ENCODE peak calls at places on chromosome 9, in six cellular contexts. J is A549; T is prostate gland; R is mesendoderm; Q is astrocyte; H is effector memory CD4-positive, alpha-beta T cell. S is an unnamed sample. For H3K4me1, the result is how much of the 10 kb centered on the place peaks cover.

GRCh38 chr9:92247296-92247695 is 46.2 kb downstream of the IARS1 start:
- DNase-seq in J (no peak), T (no peak), R (no peak), Q (no peak), H (no peak), S (no peak)

GRCh38 chr9:21854594-21854993 is 52.2 kb downstream of the MTAP start:
- DNase-seq in J (no peak), T (no peak), R (peak), Q (peak), H (no peak), S (no peak)

GRCh38 chr9:18190671-18191374 is 283.1 kb upstream of the ADAMTSL1 start:
- DNase-seq in J (no peak), T (no peak), R (peak), Q (no peak), H (no peak), S (no peak)

GRCh38 chr9:2053883-2054845 is 39.0 kb downstream of the SMARCA2 start:
- DNase-seq in J (no peak), T (no peak), R (no peak), Q (peak), H (peak), S (peak)

GRCh38 chr9:135328485-135329417 is 150.8 kb upstream of the PPP1R26 start:
- DNase-seq in J (no peak), T (no peak), R (no peak), Q (no peak), H (no peak), S (no peak)

GRCh38 chr9:89278997-89279739 is 31.8 kb upstream of the CKS2 start:
- DNase-seq in J (peak), T (no peak), R (peak), Q (peak), H (no peak), S (no peak)

GRCh38 chr9:88007291-88007650 is 32.9 kb upstream of the CDK20 start:
- DNase-seq in J (no peak), T (no peak), R (peak), Q (peak), H (peak), S (no peak)

GRCh38 chr9:130892503-130893249 is 3.9 kb downstream of the QRFP start:
- DNase-seq in J (no peak), T (no peak), R (no peak), Q (no peak), H (no peak), S (no peak)

GRCh38 chr9:2574215-2574614 is 47.4 kb upstream of the VLDLR start:
- DNase-seq in J (peak), T (no peak), R (no peak), Q (no peak), H (no peak), S (no peak)

GRCh38 chr9:133056533-133056932 is 5.2 kb upstream of the CEL start:
- DNase-seq in J (no peak), T (no peak), R (no peak), Q (no peak), H (no peak), S (no peak)

GRCh38 chr9:27053369-27054057 is 48.0 kb upstream of the LRRC19 start:
- DNase-seq in J (peak), T (no peak), R (no peak), Q (peak), H (no peak), S (no peak)

GRCh38 chr9:92489209-92489608 is 6.9 kb upstream of the ASPN start:
- DNase-seq in J (no peak), T (no peak), R (no peak), Q (peak), H (no peak), S (no peak)

GRCh38 chr9:128145951-128146351 is 3.3 kb upstream of the LCN2 start:
- DNase-seq in J (no peak), T (no peak), R (no peak), Q (no peak), H (no peak), S (no peak)

GRCh38 chr9:21552244-21552825 is 70.2 kb upstream of the IFNE start:
- DNase-seq in J (no peak), T (no peak), R (peak), Q (no peak), H (no peak), S (no peak)

GRCh38 chr9:28120241-28121025 is 547.2 kb upstream of the C9orf72 start:
- DNase-seq in J (no peak), T (no peak), R (no peak), Q (no peak), H (no peak), S (no peak)

GRCh38 chr9:93427655-93428379 is 23.7 kb upstream of the FAM120A start:
- DNase-seq in J (no peak), T (no peak), R (peak), Q (no peak), H (no peak), S (no peak)

GRCh38 chr9:101495810-101496209 is 37.8 kb upstream of the RNF20 start:
- DNase-seq in J (no peak), T (no peak), R (no peak), Q (peak), H (no peak), S (no peak)

GRCh38 chr9:129081388-129081889 is 528 bp downstream of the DOLPP1 start:
- DNase-seq in J (no peak), T (no peak), R (no peak), Q (no peak), H (no peak), S (no peak)

GRCh38 chr9:105198763-105199339 is 45.6 kb upstream of the SLC44A1 start:
- DNase-seq in J (no peak), T (no peak), R (no peak), Q (no peak), H (no peak), S (no peak)

GRCh38 chr9:12538842-12539584 is 154.2 kb upstream of the TYRP1 start:
- DNase-seq in J (no peak), T (no peak), R (no peak), Q (no peak), H (no peak), S (no peak)

GRCh38 chr9:36193049-36193448 is 2.3 kb downstream of the CLTA start:
- DNase-seq in J (no peak), T (no peak), R (no peak), Q (no peak), H (no peak), S (no peak)

GRCh38 chr9:133943781-133944745 is 48.1 kb downstream of the VAV2 start:
- DNase-seq in J (no peak), T (no peak), R (no peak), Q (peak), H (no peak), S (peak)

GRCh38 chr9:19379697-19380046 is 364 bp downstream of the RPS6 start:
- DNase-seq in J (no peak), T (no peak), R (no peak), Q (no peak), H (peak), S (peak)

GRCh38 chr9:17587113-17587512 is 8.2 kb downstream of the SH3GL2 start:
- DNase-seq in J (no peak), T (no peak), R (peak), Q (no peak), H (no peak), S (no peak)

GRCh38 chr9:24881361-24881760 is 335.7 kb upstream of the IZUMO3 start:
- DNase-seq in J (no peak), T (no peak), R (no peak), Q (no peak), H (no peak), S (no peak)

GRCh38 chr9:79912641-79913040 is 340.9 kb downstream of the TLE4 start:
- DNase-seq in J (no peak), T (no peak), R (no peak), Q (peak), H (no peak), S (no peak)

GRCh38 chr9:129434187-129434586 is 186.7 kb downstream of the C9orf50 start:
- DNase-seq in J (no peak), T (no peak), R (no peak), Q (no peak), H (no peak), S (no peak)

GRCh38 chr9:129627556-129628492 is 1.9 kb downstream of the NTMT1 start:
- DNase-seq in J (no peak), T (no peak), R (no peak), Q (peak), H (no peak), S (no peak)

GRCh38 chr9:81031422-81032029 is 657.8 kb downstream of the TLE1 start:
- DNase-seq in J (no peak), T (no peak), R (peak), Q (peak), H (no peak), S (no peak)

GRCh38 chr9:34518110-34518616 is 4.6 kb downstream of the ENHO start:
- DNase-seq in J (no peak), T (no peak), R (no peak), Q (no peak), H (no peak), S (no peak)

GRCh38 chr9:33877727-33878489 is 60.9 kb downstream of the UBE2R2 start:
- DNase-seq in J (no peak), T (no peak), R (no peak), Q (no peak), H (no peak), S (no peak)

GRCh38 chr9:108786322-108786721 is 69.5 kb downstream of the ACTL7B start:
- DNase-seq in J (no peak), T (no peak), R (no peak), Q (no peak), H (no peak), S (no peak)

GRCh38 chr9:133449760-133450159 is 10.0 kb upstream of the CACFD1 start:
- DNase-seq in J (peak), T (peak), R (no peak), Q (peak), H (no peak), S (no peak)

GRCh38 chr9:134558124-134558805 is 83.3 kb upstream of the COL5A1 start:
- DNase-seq in J (no peak), T (no peak), R (no peak), Q (no peak), H (no peak), S (no peak)

GRCh38 chr9:136088939-136089696 is 6.0 kb downstream of the NACC2 start:
- DNase-seq in J (no peak), T (no peak), R (no peak), Q (no peak), H (no peak), S (no peak)

GRCh38 chr9:122180633-122181032 is 20.9 kb downstream of the MORN5 start:
- DNase-seq in J (peak), T (no peak), R (no peak), Q (peak), H (no peak), S (no peak)

GRCh38 chr9:130446111-130446861 is 1.5 kb downstream of the ASS1 start:
- DNase-seq in J (no peak), T (peak), R (peak), Q (peak), H (no peak), S (no peak)

DNA sequence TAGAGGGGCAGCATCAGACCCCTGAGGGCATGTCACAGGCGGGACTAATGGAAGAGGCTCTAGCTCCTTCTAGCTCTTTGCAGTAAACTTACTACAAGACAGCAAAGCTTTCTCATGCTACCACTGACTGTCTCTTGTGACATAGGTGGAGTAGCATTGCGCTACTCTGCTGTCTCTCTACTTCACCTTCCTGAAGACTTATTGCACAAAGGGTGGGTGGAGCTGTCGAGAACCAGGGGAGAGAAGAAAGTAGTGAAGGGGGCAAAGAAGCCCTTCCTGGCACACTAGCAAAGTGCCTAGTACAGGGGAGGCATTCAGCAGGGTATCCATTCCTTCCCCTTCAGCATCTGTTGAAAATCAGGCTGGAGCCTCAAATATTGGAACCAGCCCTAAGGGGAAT is 36.1 kb upstream of the NEK6 start:
- DNase-seq in J (no peak), T (no peak), R (no peak), Q (no peak), H (no peak), S (no peak)
- H3K4me1 ChIP-seq in J (under half), T (under half), R (under half), Q (under half), H (under half), S (under half)

DNA sequence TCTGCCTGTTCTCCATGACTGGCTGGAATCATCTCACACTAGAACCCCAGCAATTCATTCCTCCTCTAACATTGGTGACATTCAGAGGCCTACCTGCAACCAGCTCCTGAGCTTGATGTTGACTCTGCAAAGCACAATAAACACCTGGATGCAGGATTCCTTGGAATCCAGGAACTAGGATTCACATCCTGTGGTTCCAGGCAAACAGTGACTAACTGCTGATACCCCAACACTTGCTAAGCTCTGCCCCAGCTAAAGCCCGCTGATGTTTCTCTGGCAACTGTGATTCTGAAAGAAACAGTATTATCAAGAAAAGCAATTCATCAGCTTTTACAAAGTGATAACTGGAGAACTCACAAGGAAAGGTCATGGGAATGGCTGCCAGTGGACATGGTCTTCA is 29.2 kb downstream of the SUSD1 start:
- DNase-seq in J (peak), T (no peak), R (peak), Q (peak), H (no peak), S (no peak)
- H3K4me3 ChIP-seq in J (no peak), T (no peak), R (no peak), Q (no peak), H (no peak), S (no peak)

GRCh38 chr9:137303893-137304382 is 1.9 kb upstream of the NRARP start:
- DNase-seq in J (no peak), T (no peak), R (no peak), Q (no peak), H (no peak), S (no peak)

GRCh38 chr9:137303031-137303892 is 1.2 kb upstream of the NRARP start:
- DNase-seq in J (no peak), T (peak), R (no peak), Q (no peak), H (no peak), S (no peak)

GRCh38 chr9:137300607-137301085 is 1.4 kb downstream of the NRARP start:
- DNase-seq in J (peak), T (peak), R (peak), Q (no peak), H (no peak), S (no peak)

GRCh38 chr9:137301086-137301947 is 754 bp downstream of the NRARP start:
- DNase-seq in J (peak), T (peak), R (peak), Q (peak), H (no peak), S (no peak)

DNA sequence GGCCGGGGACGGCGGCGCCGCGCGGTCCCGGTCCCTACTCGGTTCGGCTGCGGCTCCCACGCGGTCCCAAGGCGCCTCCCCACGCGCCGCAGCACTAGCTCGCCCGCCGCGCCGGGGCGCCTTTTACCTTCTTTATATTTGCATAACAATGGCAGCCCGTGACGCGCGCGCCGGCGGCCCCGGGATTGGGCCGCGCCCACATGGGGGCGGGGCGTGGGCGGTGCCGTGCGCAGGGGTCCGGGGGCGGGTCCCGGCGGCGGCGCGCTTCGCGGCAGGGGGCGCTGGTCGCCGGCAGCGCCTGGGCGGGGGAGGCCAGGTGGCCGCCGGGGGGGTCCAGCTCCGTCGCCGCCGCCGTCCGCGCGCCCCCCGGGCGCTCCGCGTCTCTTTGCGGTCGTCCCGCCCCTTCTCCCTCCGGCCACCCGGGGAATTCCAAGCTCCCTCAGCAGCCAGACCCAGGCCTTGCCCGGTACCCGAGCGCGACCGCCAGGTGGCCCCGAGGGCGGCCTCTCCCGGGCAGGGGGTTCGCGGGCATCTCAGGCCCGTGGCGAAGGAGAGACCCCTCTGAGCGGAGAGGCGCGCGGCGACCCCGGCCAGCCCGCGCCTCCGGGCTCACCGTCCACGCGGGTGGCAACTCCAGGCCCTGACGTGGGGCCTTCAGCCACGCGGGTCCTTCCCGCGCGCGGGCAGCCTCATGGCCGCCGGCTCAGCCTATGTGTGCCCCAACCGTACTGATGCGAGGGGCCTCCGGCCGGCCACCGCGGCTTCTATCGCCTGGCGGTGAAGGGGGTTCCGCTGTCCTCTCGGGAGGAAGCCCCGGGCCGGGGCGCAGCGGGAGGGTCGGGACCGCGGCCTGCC is at the start of gene NRARP:
- DNase-seq in J (peak), T (peak), R (peak), Q (peak), H (peak), S (peak)
- H3K4me1 ChIP-seq in J (under half), T (under half), R (under half), Q (under half), H (under half), S (under half)

DNA sequence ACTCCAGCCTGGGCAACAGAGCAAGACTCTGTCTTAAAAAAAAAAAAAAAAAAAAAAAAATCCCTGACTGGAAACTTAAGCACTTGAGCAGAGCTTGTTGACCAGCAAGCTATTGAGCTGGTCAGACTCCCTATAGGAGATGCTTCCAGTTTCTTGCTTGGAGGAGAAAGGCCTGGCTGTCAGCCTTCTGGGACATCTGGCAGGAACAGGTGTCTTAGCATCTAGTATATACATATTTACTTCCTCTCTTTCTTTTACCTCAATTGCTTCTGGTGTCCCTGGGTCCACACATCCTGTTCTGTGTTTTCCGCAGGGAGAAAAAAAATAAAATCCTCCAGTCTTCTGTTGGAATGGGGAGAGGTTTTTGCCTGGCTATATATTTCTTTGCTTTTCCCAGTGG is 60.1 kb downstream of the PRKACG start:
- DNase-seq in J (no peak), T (no peak), R (no peak), Q (no peak), H (no peak), S (no peak)
- H3K4me3 ChIP-seq in J (no peak), T (no peak), R (no peak), Q (no peak), H (no peak), S (no peak)

GRCh38 chr9:77018058-77019009 is 1.1 kb upstream of the FOXB2 start:
- DNase-seq in J (no peak), T (no peak), R (peak), Q (no peak), H (no peak), S (no peak)

GRCh38 chr9:77017505-77017894 is 2.0 kb upstream of the FOXB2 start:
- DNase-seq in J (no peak), T (no peak), R (no peak), Q (no peak), H (no peak), S (no peak)

GRCh38 chr9:77015291-77016048 is 4.0 kb upstream of the FOXB2 start:
- DNase-seq in J (no peak), T (no peak), R (no peak), Q (no peak), H (no peak), S (no peak)

GRCh38 chr9:77016111-77016525 is 3.3 kb upstream of the FOXB2 start:
- DNase-seq in J (no peak), T (no peak), R (peak), Q (no peak), H (no peak), S (no peak)

DNA sequence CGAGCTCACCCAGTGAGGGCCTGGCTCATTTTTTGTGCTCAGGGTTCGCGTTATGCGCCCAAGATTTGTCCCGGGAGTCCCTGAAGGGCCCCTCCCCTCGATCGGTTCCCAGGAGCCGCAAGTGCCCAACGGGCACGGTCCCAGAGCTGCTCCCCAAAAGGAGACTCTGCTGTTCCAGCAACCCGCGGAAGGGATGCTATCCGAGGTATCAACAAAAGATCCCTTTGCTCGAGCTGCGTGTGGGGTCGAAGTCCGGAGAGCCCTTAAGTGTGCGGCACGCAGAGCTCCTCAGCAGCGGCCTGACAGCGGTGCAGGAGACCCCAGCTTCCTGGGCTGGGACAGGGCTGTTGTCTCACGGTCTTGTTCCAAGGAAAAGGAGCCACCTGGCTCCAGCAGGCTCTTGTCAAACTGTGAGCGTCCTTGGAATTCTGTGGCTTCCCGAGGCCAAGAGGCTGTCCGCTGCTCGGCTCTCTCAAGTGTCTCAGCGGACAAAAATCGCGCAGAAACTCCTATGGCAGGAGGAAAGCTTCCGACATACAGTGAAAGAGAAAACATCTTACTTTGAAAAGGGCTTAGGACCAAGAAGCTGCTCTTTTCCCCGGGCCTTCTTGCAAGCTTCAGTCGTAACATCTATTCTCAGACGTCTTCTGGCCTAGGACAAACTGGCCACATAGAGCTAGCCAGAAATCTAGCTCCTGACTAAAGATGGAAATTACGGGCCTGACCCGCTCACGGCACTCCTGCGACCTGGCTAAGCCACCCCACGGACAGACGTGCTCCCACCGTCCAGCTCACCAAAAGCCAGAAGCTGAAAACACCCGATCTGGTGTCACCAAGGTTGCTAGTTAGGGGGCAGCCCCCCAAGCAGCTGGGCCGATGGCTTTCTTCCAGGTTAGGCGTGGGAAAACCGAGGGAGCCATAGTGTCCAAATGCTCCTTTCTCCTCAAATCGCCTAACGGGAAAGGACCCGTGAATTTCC is 2.6 kb upstream of the FOXB2 start:
- DNase-seq in J (no peak), T (no peak), R (peak), Q (no peak), H (no peak), S (no peak)
- H3K4me1 ChIP-seq in J (under half), T (under half), R (under half), Q (under half), H (under half), S (under half)